ENCODE peak calls at places on chromosomes 6 and 20, in four cellular contexts. C, S, R and K are unnamed samples.

GRCh38 chr20:57573176-57573575 is 12.3 kb downstream of the PCK1 start:
- DNase-seq in C (peak), S (no peak), R (no peak), K (no peak)

GRCh38 chr6:52307900-52308372 is 23.4 kb upstream of the MCM3 start:
- DNase-seq in C (no peak), S (no peak), R (no peak), K (no peak)

GRCh38 chr6:74333406-74333805 is 637.4 kb downstream of the CD109 start:
- DNase-seq in C (no peak), S (peak), R (no peak), K (no peak)

GRCh38 chr6:70673601-70674000 is 5.9 kb downstream of the SMAP1 start:
- DNase-seq in C (no peak), S (peak), R (no peak), K (no peak)

GRCh38 chr6:139291813-139292619 is at the start of gene TXLNB:
- DNase-seq in C (peak), S (peak), R (peak), K (peak)

GRCh38 chr6:124967444-124967843 is 5.2 kb downstream of the RNF217 start:
- DNase-seq in C (no peak), S (peak), R (no peak), K (no peak)

GRCh38 chr6:133504761-133505160 is 263.6 kb downstream of the EYA4 start:
- DNase-seq in C (no peak), S (no peak), R (no peak), K (peak)

GRCh38 chr6:79513111-79513510 is 24.1 kb downstream of the LCA5 start:
- DNase-seq in C (no peak), S (no peak), R (no peak), K (no peak)

GRCh38 chr20:57620274-57620990 is at the start of gene ZBP1:
- DNase-seq in C (peak), S (no peak), R (no peak), K (no peak)

GRCh38 chr6:2764610-2765165 is 505 bp upstream of the WRNIP1 start:
- DNase-seq in C (peak), S (peak), R (peak), K (peak)

GRCh38 chr6:29926081-29926794 is 16.1 kb upstream of the HLA-A start:
- DNase-seq in C (no peak), S (peak), R (no peak), K (no peak)

GRCh38 chr6:74249658-74250057 is 553.7 kb downstream of the CD109 start:
- DNase-seq in C (no peak), S (peak), R (no peak), K (no peak)

GRCh38 chr6:41636803-41637178 is 1.5 kb upstream of the MDFI start:
- DNase-seq in C (peak), S (no peak), R (peak), K (no peak)

GRCh38 chr6:140979642-140980091 is 1153.1 kb upstream of the GJE1 start:
- DNase-seq in C (no peak), S (peak), R (peak), K (peak)

GRCh38 chr20:3109350-3110302 is 25.1 kb upstream of the AVP start:
- DNase-seq in C (no peak), S (no peak), R (no peak), K (no peak)
- H3K27ac ChIP-seq in C (no peak), S (no peak), R (no peak), K (no peak)

GRCh38 chr6:110474500-110474899 is 1.9 kb downstream of the SLC22A16 start:
- DNase-seq in C (no peak), S (no peak), R (no peak), K (no peak)

GRCh38 chr6:110471966-110472365 is 4.4 kb downstream of the SLC22A16 start:
- DNase-seq in C (no peak), S (no peak), R (no peak), K (no peak)

GRCh38 chr6:110476046-110476849 is at the start of gene SLC22A16:
- DNase-seq in C (peak), S (no peak), R (peak), K (no peak)

GRCh38 chr6:110472739-110473138 is 3.7 kb downstream of the SLC22A16 start:
- DNase-seq in C (no peak), S (no peak), R (no peak), K (no peak)

GRCh38 chr6:110475255-110475654 is 1.2 kb downstream of the SLC22A16 start:
- DNase-seq in C (peak), S (no peak), R (no peak), K (peak)
- TF ChIP-seq POLR2A in C (no peak), S (no peak), R (no peak), K (no peak)

GRCh38 chr6:46421239-46421638 is 70.0 kb downstream of the RCAN2 start:
- DNase-seq in C (no peak), S (no peak), R (no peak), K (no peak)
- H3K4me3 ChIP-seq in C (no peak), S (no peak), R (no peak), K (no peak)

GRCh38 chr6:89037156-89037900 is 43.2 kb upstream of the PNRC1 start:
- DNase-seq in C (no peak), S (no peak), R (no peak), K (no peak)

GRCh38 chr6:89034586-89035251 is 45.8 kb upstream of the PNRC1 start:
- DNase-seq in C (no peak), S (peak), R (no peak), K (peak)

GRCh38 chr6:89032599-89032998 is 48.0 kb upstream of the PNRC1 start:
- DNase-seq in C (no peak), S (no peak), R (no peak), K (no peak)

GRCh38 chr6:89035252-89036106 is 45.1 kb upstream of the PNRC1 start:
- DNase-seq in C (no peak), S (peak), R (peak), K (peak)
- H3K27ac ChIP-seq in C (peak), S (peak), R (peak), K (peak)

DNA sequence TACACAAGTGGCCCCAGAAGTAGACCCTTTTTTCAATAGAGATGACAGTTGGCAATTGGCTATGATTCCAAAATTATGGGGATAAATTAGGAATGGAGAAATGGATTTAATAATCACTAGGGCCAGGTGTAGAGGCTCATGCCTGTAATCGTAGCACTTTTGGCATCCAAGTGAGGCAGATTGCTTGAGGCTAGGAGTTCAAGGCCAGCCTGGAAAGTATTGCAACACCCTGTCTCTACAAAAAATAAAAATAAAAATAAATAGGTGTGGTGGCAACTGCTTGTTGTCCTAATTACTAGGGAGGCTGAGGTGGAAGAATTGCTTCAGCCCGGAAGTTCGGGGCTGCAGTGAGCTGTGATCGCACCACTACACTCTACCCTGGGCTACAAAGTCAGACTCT is 60.0 kb downstream of the BMP2 start:
- DNase-seq in C (no peak), S (no peak), R (no peak), K (no peak)
- TF ChIP-seq POLR2A in C (no peak), S (no peak), R (no peak), K (no peak)

DNA sequence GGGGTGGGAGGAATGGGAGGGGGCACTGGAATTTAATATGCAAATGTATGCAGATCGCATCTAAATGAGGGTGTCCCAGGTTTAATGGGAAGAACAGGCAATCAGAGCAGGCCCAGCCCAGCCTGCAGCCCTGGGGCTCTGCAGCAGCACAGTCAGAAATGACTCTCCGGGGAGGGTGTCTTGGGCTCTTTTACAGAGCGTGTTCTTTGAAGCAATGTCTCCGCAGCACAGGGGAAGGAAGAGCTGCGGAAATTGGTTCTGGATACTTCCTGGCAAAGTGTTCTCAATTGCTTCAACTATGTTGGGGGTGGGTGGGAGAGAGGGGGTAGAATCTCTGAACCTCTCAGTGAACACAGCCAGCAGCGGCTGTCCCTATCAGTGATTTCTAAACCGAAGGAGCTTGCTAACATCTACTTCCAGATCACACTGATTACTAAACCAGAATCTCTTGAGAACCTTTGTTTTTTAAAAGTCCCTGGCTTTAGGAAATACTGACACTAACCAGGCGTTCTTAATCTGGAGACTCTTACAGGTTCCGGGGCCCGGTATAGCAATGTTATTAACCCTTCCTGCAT is 8.1 kb upstream of the MMP9 start:
- DNase-seq in C (no peak), S (no peak), R (no peak), K (no peak)
- H3K4me3 ChIP-seq in C (no peak), S (no peak), R (no peak), K (no peak)

GRCh38 chr20:63496404-63497120 is 2.3 kb downstream of the EEF1A2 start:
- DNase-seq in C (no peak), S (no peak), R (peak), K (no peak)
- H3K27ac ChIP-seq in C (no peak), S (no peak), R (no peak), K (no peak)

GRCh38 chr20:45948742-45949541 is 14.5 kb downstream of the PCIF1 start:
- DNase-seq in C (no peak), S (no peak), R (no peak), K (no peak)
- TF ChIP-seq POLR2A in C (no peak), S (peak), R (no peak), K (no peak)